ENCODE peak calls at places on chromosome 5, in seven cellular contexts. Z is MM.1S, L is NCI-H345, U is A549, D is Kasumi-1, I is hypothalamus, R is NCI-H774. B is an unnamed sample.

GRCh38 chr5:56169281-56169680 is 63.8 kb downstream of the ANKRD55 start:
- DNase-seq in Z (no peak), L (no peak), U (no peak), D (no peak), I (no peak), R (no peak), B (no peak)

GRCh38 chr5:40798856-40799210 is 659 bp upstream of the PRKAA1 start:
- DNase-seq in Z (no peak), L (no peak), U (no peak), D (no peak), I (no peak), R (no peak), B (no peak)

GRCh38 chr5:104706570-104706969 is 1144.0 kb upstream of the NUDT12 start:
- DNase-seq in Z (no peak), L (no peak), U (no peak), D (no peak), I (no peak), R (no peak), B (no peak)

GRCh38 chr5:176671890-176672615 is 24.8 kb downstream of the TSPAN17 start:
- DNase-seq in Z (no peak), L (no peak), U (no peak), D (no peak), I (no peak), R (no peak), B (no peak)

GRCh38 chr5:36692791-36693763 is 86.7 kb downstream of the SLC1A3 start:
- DNase-seq in Z (peak), L (peak), U (peak), D (peak), I (peak), R (peak), B (peak)

GRCh38 chr5:543351-543750 is 19.1 kb upstream of the SLC9A3 start:
- DNase-seq in Z (no peak), L (no peak), U (no peak), D (no peak), I (no peak), R (no peak), B (no peak)

GRCh38 chr5:66647146-66647856 is 51.1 kb downstream of the MAST4 start:
- DNase-seq in Z (no peak), L (no peak), U (no peak), D (no peak), I (no peak), R (no peak), B (no peak)

GRCh38 chr5:153781325-153781724 is 257.4 kb downstream of the FAM114A2 start:
- DNase-seq in Z (no peak), L (no peak), U (no peak), D (no peak), I (no peak), R (no peak), B (no peak)

GRCh38 chr5:51226420-51226735 is 156.9 kb upstream of the ISL1 start:
- DNase-seq in Z (no peak), L (peak), U (no peak), D (no peak), I (no peak), R (no peak), B (no peak)

GRCh38 chr5:127517480-127518318 is at the start of gene PRRC1:
- DNase-seq in Z (peak), L (peak), U (peak), D (peak), I (peak), R (peak), B (peak)

B was measured in GM12865.